ENCODE peak calls at places on chromosome 14, in five cellular contexts. G is pancreas; Q is lower leg skin; S is body of pancreas; H is activated T-cell treated with anti-CD3 and anti-CD28 coated beads, Interleukin-2, amount 50 U/mL, for 72 hours. D is an unnamed sample.

GRCh38 chr14:23539209-23539866 is 12.2 kb downstream of the ZFHX2 start:
- DNase-seq in Q (no peak), H (peak), G (no peak), S (peak), D (no peak)

GRCh38 chr14:63200035-63200740 is 4.1 kb upstream of the RHOJ start:
- DNase-seq in Q (no peak), G (no peak), H (no peak), S (no peak), D (no peak)

GRCh38 chr14:51302319-51303030 is 62.4 kb downstream of the TMX1 start:
- DNase-seq in S (no peak), G (no peak), Q (no peak), H (no peak), D (no peak)

GRCh38 chr14:33414041-33414440 is 475.4 kb downstream of the NPAS3 start:
- DNase-seq in S (no peak), H (no peak), Q (no peak), G (no peak), D (no peak)

GRCh38 chr14:96017882-96018281 is 21.3 kb upstream of the C14orf132 start:
- DNase-seq in G (no peak), H (no peak), Q (no peak), S (no peak), D (no peak)

GRCh38 chr14:78405071-78405856 is 235.1 kb downstream of the NRXN3 start:
- DNase-seq in S (no peak), Q (no peak), H (no peak), G (peak), D (no peak)

GRCh38 chr14:53621433-53621832 is 335.2 kb downstream of the BMP4 start:
- DNase-seq in S (no peak), H (no peak), G (no peak), Q (no peak), D (no peak)

GRCh38 chr14:99234366-99234765 is 37.6 kb downstream of the BCL11B start:
- DNase-seq in S (no peak), Q (no peak), H (no peak), G (no peak), D (no peak)

GRCh38 chr14:98612434-98613200 is 659.4 kb downstream of the BCL11B start:
- DNase-seq in S (no peak), G (no peak), H (no peak), Q (no peak), D (no peak)

GRCh38 chr14:81246561-81247270 is 26.0 kb upstream of the GTF2A1 start:
- DNase-seq in Q (no peak), S (no peak), H (peak), G (no peak), D (peak)

GRCh38 chr14:105094193-105094907 is 29.1 kb upstream of the GPR132 start:
- DNase-seq in H (no peak), S (no peak), Q (no peak), G (peak), D (no peak)

GRCh38 chr14:92998957-92999356 is 76.0 kb downstream of the CHGA start:
- DNase-seq in H (no peak), Q (no peak), G (peak), S (no peak), D (no peak)

GRCh38 chr14:28754209-28754985 is 12.2 kb upstream of the FOXG1 start:
- DNase-seq in H (no peak), G (no peak), S (peak), Q (no peak), D (no peak)

GRCh38 chr14:95185452-95186392 is 28.4 kb upstream of the DICER1 start:
- DNase-seq in Q (peak), G (no peak), H (no peak), S (peak), D (no peak)

GRCh38 chr14:79018846-79019245 is 848.7 kb downstream of the NRXN3 start:
- DNase-seq in S (no peak), G (no peak), Q (no peak), H (no peak), D (no peak)

GRCh38 chr14:103550451-103551337 is 11.8 kb downstream of the BAG5 start:
- DNase-seq in Q (no peak), G (peak), H (no peak), S (no peak), D (no peak)

GRCh38 chr14:75222208-75222701 is 45.8 kb upstream of the TMED10 start:
- DNase-seq in S (no peak), G (no peak), Q (no peak), H (no peak), D (no peak)

GRCh38 chr14:57060276-57060956 is 208.3 kb downstream of the EXOC5 start:
- DNase-seq in Q (no peak), G (no peak), S (peak), H (peak), D (no peak)